ENCODE peak calls at places on chromosomes 2 and 18, in six cellular contexts. E is T-helper 22 cell; V is lung microvascular endothelial cell; F is kidney epithelial cell; U is stimulated activated naive B cell treated with anti-CD40 and anti-IgM and Interleukin-4, amounts not matched to agents 10 μg/mL and 1 μg/mL and 100 μg/mL, for 72 hours; W is putamen. X is an unnamed sample.

GRCh38 chr18:32770651-32771168 is 2.1 kb downstream of the KLHL14 start:
- DNase-seq in E (no peak), V (no peak), F (no peak), U (peak), W (no peak), X (no peak)

GRCh38 chr18:26185267-26185666 is 41.0 kb upstream of the TAF4B start:
- DNase-seq in E (no peak), V (peak), F (no peak), U (no peak), W (no peak), X (no peak)

GRCh38 chr18:49846718-49847470 is 33.6 kb upstream of the ACAA2 start:
- DNase-seq in E (no peak), V (peak), F (no peak), U (no peak), W (no peak), X (no peak)

GRCh38 chr2:173596226-173596625 is 241.6 kb downstream of the CDCA7 start:
- DNase-seq in E (no peak), V (no peak), F (no peak), U (no peak), W (no peak), X (no peak)

GRCh38 chr2:10700078-10700803 is 10.5 kb upstream of the NOL10 start:
- DNase-seq in E (no peak), V (no peak), F (no peak), U (no peak), W (no peak), X (no peak)

GRCh38 chr2:38026846-38027245 is 49.1 kb downstream of the CYP1B1 start:
- DNase-seq in E (no peak), V (no peak), F (no peak), U (no peak), W (no peak), X (no peak)

GRCh38 chr2:16069663-16069932 is 129.2 kb downstream of the MYCN start:
- DNase-seq in E (no peak), V (no peak), F (no peak), U (no peak), W (no peak), X (no peak)

GRCh38 chr2:15984367-15985255 is 44.3 kb downstream of the MYCN start:
- DNase-seq in E (no peak), V (no peak), F (no peak), U (no peak), W (peak), X (peak)

GRCh38 chr2:14219306-14219705 is 413.2 kb upstream of the LRATD1 start:
- DNase-seq in E (no peak), V (no peak), F (no peak), U (no peak), W (no peak), X (no peak)

X was measured in head of caudate nucleus.